ENCODE peak calls at places on chromosomes 6 and 20, in four cellular contexts. F is HL-60, N is stomach, D is endothelial cell of umbilical vein. T is an unnamed sample.

GRCh38 chr6:43220439-43220951 is 8.8 kb downstream of the DNPH1 start:
- DNase-seq in F (no peak), D (no peak), N (no peak), T (no peak)

GRCh38 chr6:170024940-170025339 is 265.9 kb downstream of the DLL1 start:
- DNase-seq in N (peak), D (no peak), F (no peak), T (no peak)

GRCh38 chr6:21099338-21100314 is 493.9 kb upstream of the SOX4 start:
- DNase-seq in D (no peak), N (no peak), F (no peak), T (no peak)

GRCh38 chr6:41187924-41188886 is 12.7 kb downstream of the TREML2 start:
- DNase-seq in D (no peak), N (no peak), F (no peak), T (no peak)

GRCh38 chr6:26520088-26520839 is 17.9 kb upstream of the HMGN4 start:
- DNase-seq in D (peak), N (no peak), F (peak), T (peak)

GRCh38 chr6:73234732-73235131 is 9.4 kb upstream of the KHDC1L start:
- DNase-seq in D (no peak), N (no peak), F (no peak), T (no peak)

GRCh38 chr6:134585529-134585873 is 267.6 kb upstream of the SGK1 start:
- DNase-seq in D (no peak), F (no peak), N (no peak), T (no peak)

GRCh38 chr6:101534386-101534785 is 140.9 kb downstream of the GRIK2 start:
- DNase-seq in F (no peak), D (no peak), N (no peak), T (no peak)

GRCh38 chr6:163744256-163744925 is 329.9 kb downstream of the QKI start:
- DNase-seq in F (no peak), N (no peak), D (no peak), T (no peak)

GRCh38 chr6:33772114-33772830 is 16.7 kb downstream of the LEMD2 start:
- DNase-seq in F (no peak), D (peak), N (no peak), T (no peak)

GRCh38 chr20:62595491-62595890 is 46.8 kb upstream of the SLCO4A1 start:
- DNase-seq in F (no peak), N (peak), D (peak), T (no peak)

GRCh38 chr6:87012035-87012434 is 74.7 kb downstream of the HTR1E start:
- DNase-seq in N (no peak), D (no peak), F (no peak), T (no peak)

GRCh38 chr6:73369157-73369556 is 540 bp downstream of the OOEP start:
- DNase-seq in D (no peak), F (no peak), N (no peak), T (no peak)

GRCh38 chr20:17615645-17616479 is 46.0 kb downstream of the DSTN start:
- DNase-seq in F (peak), D (no peak), N (peak), T (no peak)

GRCh38 chr20:17613328-17614175 is 43.7 kb downstream of the DSTN start:
- DNase-seq in N (peak), F (no peak), D (no peak), T (no peak)

GRCh38 chr20:17614812-17615644 is 45.2 kb downstream of the DSTN start:
- DNase-seq in F (peak), N (peak), D (no peak), T (no peak)

GRCh38 chr20:17612975-17613327 is 43.1 kb downstream of the DSTN start:
- DNase-seq in D (no peak), N (no peak), F (no peak), T (no peak)

GRCh38 chr20:17614176-17614811 is 44.4 kb downstream of the DSTN start:
- DNase-seq in F (no peak), N (peak), D (no peak), T (peak)
- TF ChIP-seq POLR2AphosphoS5 in F (no peak), N (no peak), D (no peak), T (no peak)

GRCh38 chr6:132820629-132821381 is 6.4 kb downstream of the RPS12 start:
- DNase-seq in D (peak), F (no peak), N (no peak), T (no peak)
- TF ChIP-seq POLR2AphosphoS5 in D (no peak), F (peak), N (no peak), T (peak)

GRCh38 chr6:7544597-7544996 is 3.1 kb downstream of the DSP start:
- DNase-seq in N (no peak), F (no peak), D (no peak), T (no peak)

GRCh38 chr6:7542065-7542877 is 800 bp downstream of the DSP start:
- DNase-seq in F (no peak), N (peak), D (peak), T (no peak)

GRCh38 chr6:7543761-7544424 is 2.4 kb downstream of the DSP start:
- DNase-seq in D (no peak), N (no peak), F (no peak), T (no peak)

GRCh38 chr6:7541175-7542064 is at the start of gene DSP:
- DNase-seq in F (no peak), D (peak), N (peak), T (no peak)

GRCh38 chr6:7542878-7543394 is 1.5 kb downstream of the DSP start:
- DNase-seq in D (no peak), F (no peak), N (peak), T (no peak)
- TF ChIP-seq POLR2AphosphoS5 in D (no peak), F (no peak), N (peak), T (no peak)

GRCh38 chr20:5221078-5221430 is 94.2 kb downstream of the CDS2 start:
- DNase-seq in F (no peak), N (no peak), D (no peak), T (peak)
- TF ChIP-seq POLR2AphosphoS5 in F (no peak), N (no peak), D (no peak), T (no peak)

GRCh38 chr6:31736026-31736767 is at the start of gene CLIC1:
- DNase-seq in F (peak), D (peak), N (peak), T (no peak)

GRCh38 chr6:31736768-31737314 is 511 bp upstream of the CLIC1 start:
- DNase-seq in D (no peak), N (no peak), F (no peak), T (no peak)

GRCh38 chr6:31739639-31740396 is at the start of gene MSH5:
- DNase-seq in D (peak), F (peak), N (peak), T (peak)

GRCh38 chr6:31737315-31738047 is 1.2 kb upstream of the CLIC1 start:
- DNase-seq in D (peak), F (peak), N (no peak), T (no peak)

DNA sequence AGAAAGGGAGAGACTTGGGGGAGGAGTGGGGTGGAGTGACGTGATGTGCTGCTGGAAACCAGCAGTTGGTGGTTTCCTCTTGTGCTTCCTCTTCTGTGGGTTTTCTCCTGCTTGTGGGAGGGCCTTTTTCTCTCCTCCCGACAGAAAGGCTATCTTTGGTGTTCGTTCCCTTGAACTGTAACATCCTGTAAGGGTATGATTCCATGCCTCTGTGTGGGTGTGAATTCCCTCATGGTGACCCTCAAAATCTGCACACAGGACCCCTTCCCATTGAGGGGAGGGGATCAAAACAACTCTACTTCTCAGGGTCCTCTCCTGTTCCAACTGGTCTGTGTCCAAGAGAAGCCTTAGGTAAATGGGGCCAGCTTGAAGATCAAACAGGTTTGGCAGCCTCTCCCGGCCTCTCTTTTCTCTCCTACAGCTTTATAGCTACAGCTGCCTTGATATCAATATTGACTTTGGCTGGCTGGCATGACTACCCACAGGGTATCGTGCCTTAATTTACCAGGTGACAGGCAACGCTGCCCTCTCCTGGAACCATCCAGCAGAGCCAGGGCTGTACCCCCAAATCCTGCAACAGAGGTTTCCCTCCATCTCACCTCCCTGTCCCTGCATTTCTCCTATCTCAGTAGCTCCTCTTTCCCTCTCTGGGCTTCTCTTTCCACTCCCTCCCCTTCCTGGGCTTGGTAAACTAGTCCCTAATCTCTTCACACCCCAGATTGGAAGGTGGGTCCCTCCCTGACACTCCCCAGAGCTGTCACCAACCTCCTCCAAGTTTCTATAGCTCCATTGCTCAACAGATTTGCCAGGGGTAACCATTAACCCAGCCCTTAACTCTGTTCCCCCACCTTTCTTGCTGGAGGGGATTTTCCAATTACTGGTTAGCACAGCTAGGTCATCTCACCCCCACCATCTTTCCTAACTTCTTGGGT is 1.5 kb upstream of the MSH5 start:
- DNase-seq in F (peak), N (peak), D (peak), T (no peak)
- TF ChIP-seq POLR2AphosphoS5 in F (peak), N (peak), D (peak), T (peak)

GRCh38 chr6:11232177-11232967 is at the start of gene NEDD9:
- DNase-seq in D (peak), N (peak), F (peak), T (peak)

GRCh38 chr6:11232968-11233626 is 629 bp upstream of the NEDD9 start:
- DNase-seq in F (no peak), N (no peak), D (no peak), T (no peak)

GRCh38 chr6:11230158-11231107 is 2.0 kb downstream of the NEDD9 start:
- DNase-seq in D (peak), F (no peak), N (no peak), T (no peak)

GRCh38 chr6:11231108-11231463 is 1.4 kb downstream of the NEDD9 start:
- DNase-seq in N (no peak), D (no peak), F (no peak), T (no peak)

DNA sequence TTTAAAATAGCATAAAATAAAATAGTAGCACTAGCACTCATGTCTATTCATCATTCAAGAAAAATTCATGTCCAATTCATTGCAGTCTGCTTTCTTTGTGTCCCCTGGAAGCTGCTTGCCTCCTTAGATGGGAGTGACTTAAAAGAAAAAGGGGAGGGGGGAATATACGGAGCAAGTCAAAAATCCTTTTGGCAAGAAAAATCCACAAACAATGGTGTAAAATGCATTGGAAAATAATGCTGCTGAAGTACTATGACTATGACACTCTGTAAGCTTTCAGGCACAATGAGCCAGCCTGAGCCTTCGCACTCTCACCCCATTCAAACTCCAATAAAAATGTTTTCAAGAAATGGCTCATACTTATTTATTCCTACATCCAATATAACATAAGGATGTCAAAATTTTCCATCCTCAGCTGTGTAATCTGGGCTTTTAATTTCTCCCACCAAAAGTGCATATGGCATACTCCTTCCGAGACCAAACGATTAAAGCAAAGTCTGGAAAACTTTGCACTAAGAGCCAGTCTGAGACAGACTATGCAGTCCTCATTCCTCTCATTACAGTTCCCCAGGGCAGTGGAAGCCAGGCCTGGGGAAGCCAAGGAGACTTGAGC is 798 bp downstream of the NEDD9 start:
- DNase-seq in N (no peak), D (peak), F (no peak), T (no peak)
- TF ChIP-seq POLR2AphosphoS5 in N (no peak), D (no peak), F (no peak), T (no peak)

GRCh38 chr20:25310268-25310920 is 62.5 kb downstream of the PYGB start:
- DNase-seq in F (peak), D (peak), N (peak), T (no peak)
- TF ChIP-seq POLR2AphosphoS5 in F (no peak), D (peak), N (peak), T (no peak)

GRCh38 chr6:98947411-98948292 is at the start of gene FBXL4:
- DNase-seq in D (peak), F (peak), N (peak), T (no peak)
- TF ChIP-seq POLR2AphosphoS5 in D (peak), F (peak), N (peak), T (peak)

DNA sequence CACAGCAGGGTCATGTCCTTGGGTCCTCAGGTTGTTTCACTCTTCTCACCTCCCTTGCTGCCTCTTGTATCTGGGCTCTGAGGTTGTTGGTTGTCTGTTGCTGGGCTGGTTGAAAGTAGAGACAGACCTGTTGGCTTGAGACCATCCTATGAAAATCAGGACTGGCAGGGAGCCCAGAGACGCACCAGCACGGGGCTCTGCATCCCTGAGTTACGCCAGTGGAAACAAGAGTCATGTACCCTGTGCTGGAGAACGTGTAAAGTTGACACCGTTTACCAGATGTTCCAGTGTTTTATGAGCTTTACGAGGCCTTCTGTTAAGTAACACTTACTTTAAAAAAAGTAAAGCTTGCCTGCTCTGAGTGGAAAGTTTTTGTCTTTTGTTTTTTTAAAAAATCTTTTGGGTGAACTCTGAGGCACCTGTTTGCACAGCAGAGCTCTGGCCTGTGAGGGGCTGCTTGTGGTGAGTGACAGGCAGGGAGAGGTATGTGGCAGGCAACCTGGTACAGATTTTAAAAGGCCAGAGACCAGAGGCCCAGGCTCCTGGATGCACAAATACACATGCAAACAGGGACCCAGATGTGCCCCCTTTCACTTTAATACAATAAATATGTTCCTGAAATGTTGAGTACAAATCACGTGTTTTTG is 260.0 kb upstream of the SUPT3H start:
- DNase-seq in N (no peak), F (no peak), D (no peak), T (no peak)
- TF ChIP-seq POLR2AphosphoS5 in N (no peak), F (no peak), D (no peak), T (no peak)

T was measured in SK-N-MC.